ENCODE peak calls at places on chromosomes 2 and 18, in four cellular contexts. F is left ventricle myocardium inferior, P is Panc1, T is A673. E is an unnamed sample.
A peak's percentile ranks its signal among the peaks of the same experiment; 100 is the strongest.

GRCh38 chr18:57502624-57503023 is 67.5 kb downstream of the ONECUT2 start:
- DNase-seq in F (no peak), P (no peak), T (no peak), E (no peak)

GRCh38 chr2:152466041-152466440 is 131.1 kb downstream of the FMNL2 start:
- DNase-seq in F (no peak), P (peak; percentile 57), T (no peak), E (no peak)

GRCh38 chr18:49481317-49481716 is 5.7 kb downstream of the C18orf32 start:
- DNase-seq in F (no peak), P (no peak), T (no peak), E (no peak)

GRCh38 chr2:151030663-151031230 is 230.9 kb downstream of the RBM43 start:
- DNase-seq in F (no peak), P (no peak), T (no peak), E (no peak)

GRCh38 chr2:240707791-240708190 is 16.1 kb downstream of the AQP12A start:
- DNase-seq in F (no peak), P (no peak), T (no peak), E (no peak)

GRCh38 chr2:221943078-221943810 is 355.6 kb downstream of the PAX3 start:
- DNase-seq in F (no peak), P (no peak), T (no peak), E (no peak)

GRCh38 chr2:18900691-18901113 is 311.3 kb upstream of the NT5C1B start:
- DNase-seq in F (no peak), P (no peak), T (no peak), E (no peak)

GRCh38 chr2:30359644-30360167 is 87.3 kb upstream of the LCLAT1 start:
- DNase-seq in F (peak; percentile 85), P (no peak), T (no peak), E (no peak)

GRCh38 chr18:11104307-11104706 is 45.1 kb downstream of the PIEZO2 start:
- DNase-seq in F (no peak), P (no peak), T (no peak), E (no peak)

GRCh38 chr2:95531254-95531771 is 46.8 kb upstream of the TRIM43B start:
- DNase-seq in F (no peak), P (no peak), T (no peak), E (no peak)

GRCh38 chr2:125172181-125172580 is 1147.1 kb downstream of the CNTNAP5 start:
- DNase-seq in F (no peak), P (no peak), T (no peak), E (no peak)

GRCh38 chr2:133390151-133390550 is 178.1 kb downstream of the NCKAP5 start:
- DNase-seq in F (no peak), P (no peak), T (no peak), E (no peak)

GRCh38 chr2:43889416-43889815 is 50.6 kb downstream of the ABCG8 start:
- DNase-seq in F (no peak), P (no peak), T (no peak), E (no peak)

GRCh38 chr2:173672573-173673340 is 292.4 kb downstream of the SP3 start:
- DNase-seq in F (no peak), P (no peak), T (no peak), E (no peak)

GRCh38 chr2:203918839-203919238 is 17.7 kb upstream of the ICOS start:
- DNase-seq in F (no peak), P (no peak), T (no peak), E (no peak)

GRCh38 chr2:173307287-173307686 is 47.4 kb upstream of the CDCA7 start:
- DNase-seq in F (no peak), P (no peak), T (peak; percentile 74), E (no peak)

GRCh38 chr2:228599297-228599696 is 417.8 kb upstream of the SPHKAP start:
- DNase-seq in F (no peak), P (no peak), T (peak; percentile 49), E (no peak)

DNA sequence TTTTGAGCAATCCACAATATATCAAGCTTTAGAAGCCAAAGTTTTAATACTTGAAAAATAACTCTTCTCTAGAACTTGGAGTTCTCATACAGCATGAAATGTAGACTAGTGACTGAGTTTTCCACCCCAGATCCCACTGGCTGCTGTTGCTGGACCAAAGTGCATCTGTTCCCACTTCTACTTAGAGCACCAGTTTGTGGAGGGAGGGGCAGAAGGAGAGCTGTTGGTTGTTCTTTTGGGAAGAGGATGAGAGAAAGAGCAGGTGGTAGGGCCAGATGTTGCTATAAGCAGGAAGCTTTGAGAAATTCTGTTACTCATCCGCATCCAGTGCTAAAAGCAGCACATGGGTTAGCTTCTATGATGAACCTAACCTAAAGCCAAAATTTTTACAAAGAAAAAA is 59.0 kb downstream of the MBD2 start:
- DNase-seq in F (no peak), P (no peak), T (no peak), E (no peak)
- H3K36me3 ChIP-seq in F (peaks cover 54% of the 10 kb centered on the region), P (no peaks in the 10 kb centered on the region), T (peaks cover 13% of the 10 kb centered on the region), E (peaks cover 35% of the 10 kb centered on the region)

GRCh38 chr2:36676364-36676763 is 20.1 kb upstream of the VIT start:
- DNase-seq in F (no peak), P (no peak), T (no peak), E (no peak)

GRCh38 chr2:36675579-36675978 is 20.9 kb upstream of the VIT start:
- DNase-seq in F (no peak), P (no peak), T (no peak), E (no peak)

GRCh38 chr2:36678856-36679255 is 17.7 kb upstream of the VIT start:
- DNase-seq in F (no peak), P (no peak), T (no peak), E (no peak)

GRCh38 chr2:36677995-36678605 is 18.4 kb upstream of the VIT start:
- DNase-seq in F (no peak), P (no peak), T (no peak), E (no peak)

GRCh38 chr2:36677386-36677785 is 19.1 kb upstream of the VIT start:
- DNase-seq in F (no peak), P (no peak), T (no peak), E (no peak)
- H3K27me3 ChIP-seq in F (no peaks in the 10 kb centered on the region), P (no peaks in the 10 kb centered on the region), T (no peaks in the 10 kb centered on the region), E (no peaks in the 10 kb centered on the region)

GRCh38 chr2:233448220-233448559 is 93.9 kb downstream of the DGKD start:
- DNase-seq in F (no peak), P (no peak), T (peak; percentile 52), E (no peak)

GRCh38 chr2:233447506-233448219 is 93.4 kb downstream of the DGKD start:
- DNase-seq in F (no peak), P (no peak), T (no peak), E (no peak)

GRCh38 chr2:233446121-233446520 is 91.8 kb downstream of the DGKD start:
- DNase-seq in F (no peak), P (no peak), T (no peak), E (no peak)

GRCh38 chr2:233445152-233445830 is 91.0 kb downstream of the DGKD start:
- DNase-seq in F (no peak), P (no peak), T (no peak), E (no peak)

GRCh38 chr2:233446616-233447305 is 92.5 kb downstream of the DGKD start:
- DNase-seq in F (no peak), P (no peak), T (no peak), E (no peak)
- H3K36me3 ChIP-seq in F (peaks cover 83% of the 10 kb centered on the region), P (peaks cover 11% of the 10 kb centered on the region), T (peaks cover 56% of the 10 kb centered on the region), E (peaks cover 63% of the 10 kb centered on the region)

GRCh38 chr2:235144291-235144690 is 192.5 kb downstream of the SH3BP4 start:
- DNase-seq in F (no peak), P (no peak), T (no peak), E (no peak)

GRCh38 chr2:235146206-235146605 is 194.4 kb downstream of the SH3BP4 start:
- DNase-seq in F (no peak), P (no peak), T (no peak), E (no peak)

GRCh38 chr2:235141411-235142128 is 189.8 kb downstream of the SH3BP4 start:
- DNase-seq in F (no peak), P (no peak), T (no peak), E (no peak)

GRCh38 chr2:235142588-235142987 is 190.8 kb downstream of the SH3BP4 start:
- DNase-seq in F (no peak), P (no peak), T (no peak), E (no peak)

DNA sequence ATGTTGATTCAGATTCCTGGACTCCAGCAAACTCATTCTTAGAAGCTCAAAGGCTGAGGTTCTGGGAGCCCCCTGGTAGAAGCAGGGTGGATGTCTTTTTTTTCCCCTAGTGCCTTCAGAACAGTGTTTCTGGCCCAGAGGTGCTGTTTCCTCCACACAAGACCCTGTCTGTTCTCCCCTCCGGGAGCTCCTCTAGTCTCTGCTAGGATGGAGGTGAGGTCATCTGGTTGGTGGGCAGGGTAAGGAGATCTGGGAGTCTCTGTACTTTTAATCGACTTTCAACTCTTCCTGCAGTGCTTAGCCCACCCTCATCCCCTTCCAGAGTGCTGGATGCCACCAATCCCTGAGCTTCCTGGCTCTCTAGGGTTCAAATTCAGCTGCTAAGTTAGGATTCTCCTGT is 192.0 kb downstream of the SH3BP4 start:
- DNase-seq in F (no peak), P (no peak), T (no peak), E (no peak)
- H3K27me3 ChIP-seq in F (peaks cover 53% of the 10 kb centered on the region), P (peaks cover 5% of the 10 kb centered on the region), T (no peaks in the 10 kb centered on the region), E (no peaks in the 10 kb centered on the region)

DNA sequence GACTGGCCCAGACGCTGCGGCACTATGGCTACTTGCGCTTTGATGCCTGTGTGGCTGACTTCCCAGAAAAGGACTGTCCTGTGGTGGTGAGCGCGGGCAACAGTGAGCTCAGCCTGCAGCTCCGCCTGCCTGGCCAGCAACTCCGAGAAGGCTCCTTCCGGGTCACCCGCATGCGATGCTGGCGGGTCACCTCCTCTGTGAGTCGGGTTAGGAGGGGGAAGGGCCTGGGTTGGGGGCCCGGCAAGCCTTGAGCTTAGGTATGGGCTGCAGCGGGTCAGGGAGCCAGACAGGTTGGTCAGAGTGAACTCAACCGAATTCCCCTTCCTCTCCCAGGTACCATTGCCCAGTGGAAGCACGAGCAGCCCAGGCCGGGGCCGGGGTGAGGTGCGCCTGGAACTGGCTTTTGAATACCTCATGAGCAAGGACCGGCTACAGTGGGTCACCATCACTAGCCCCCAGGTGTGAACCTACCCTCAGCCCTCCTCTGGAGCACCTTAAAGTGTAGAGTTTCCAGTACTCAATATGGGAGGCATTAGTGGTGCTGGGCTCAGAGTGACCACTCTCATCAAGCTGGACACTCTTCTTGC is 4.9 kb downstream of the ZNF513 start:
- DNase-seq in F (no peak), P (no peak), T (no peak), E (no peak)
- H3K36me3 ChIP-seq in F (peaks cover 63% of the 10 kb centered on the region), P (peaks cover 8% of the 10 kb centered on the region), T (peaks cover 71% of the 10 kb centered on the region), E (peaks cover 45% of the 10 kb centered on the region)

E was measured in CD8-positive, alpha-beta memory T cell.